ENCODE peak calls at places on chromosomes 7 and 10, in ten cellular contexts. A is tibial nerve, T is body of pancreas, H is GM23338, S is PC-3, X is IMR-90, B is iPS DF 6.9, I is psoas muscle, N is left ventricle myocardium inferior, V is esophagus squamous epithelium. G is an unnamed sample. For H3K4me1, the result is how much of the 10 kb centered on the place peaks cover.

GRCh38 chr7:23864984-23865383 is 155.0 kb downstream of the STK31 start:
- DNase-seq in B (no peak), X (peak), I (no peak), N (no peak), S (peak), T (no peak), H (no peak), V (no peak), A (no peak), G (peak)

GRCh38 chr10:100008142-100008522 is 1.6 kb downstream of the DNMBP start:
- DNase-seq in I (no peak), B (no peak), T (peak), H (no peak), S (peak), N (no peak), X (peak), V (no peak), A (no peak), G (peak)

GRCh38 chr7:30886608-30887011 is 25.0 kb upstream of the AQP1 start:
- DNase-seq in H (no peak), T (peak), B (no peak), X (no peak), N (no peak), V (no peak), I (no peak), A (peak), S (no peak), G (no peak)

GRCh38 chr7:135238112-135238744 is 4.6 kb downstream of the STRA8 start:
- DNase-seq in T (no peak), I (no peak), S (no peak), A (no peak), B (no peak), V (no peak), N (no peak), H (peak), X (no peak), G (no peak)

GRCh38 chr7:98281757-98282652 is 519 bp downstream of the BRI3 start:
- DNase-seq in B (no peak), A (peak), H (peak), V (no peak), I (peak), S (no peak), N (no peak), X (no peak), T (peak), G (no peak)

GRCh38 chr7:124643196-124643850 is 122.3 kb downstream of the GPR37 start:
- DNase-seq in X (no peak), I (no peak), N (no peak), H (no peak), S (no peak), A (no peak), V (no peak), T (no peak), B (no peak), G (no peak)

GRCh38 chr7:15341811-15342210 is 220.0 kb downstream of the AGMO start:
- DNase-seq in H (no peak), N (no peak), A (no peak), B (no peak), T (no peak), V (no peak), S (no peak), X (no peak), I (no peak), G (no peak)

GRCh38 chr7:155203882-155204691 is 93.6 kb upstream of the INSIG1 start:
- DNase-seq in T (peak), A (no peak), I (no peak), B (no peak), V (no peak), N (no peak), X (no peak), S (no peak), H (no peak), G (no peak)

GRCh38 chr10:124990671-124991625 is 49.0 kb downstream of the ZRANB1 start:
- DNase-seq in V (no peak), S (no peak), H (no peak), A (no peak), T (no peak), X (no peak), I (peak), B (no peak), N (no peak), G (no peak)

GRCh38 chr10:128287099-128287498 is 160.9 kb upstream of the MKI67 start:
- DNase-seq in A (no peak), N (no peak), V (no peak), H (no peak), T (no peak), I (no peak), B (no peak), X (no peak), S (no peak), G (no peak)

GRCh38 chr7:129649128-129649690 is 37.7 kb downstream of the NRF1 start:
- DNase-seq in I (no peak), T (no peak), X (no peak), A (no peak), S (no peak), B (no peak), V (no peak), N (no peak), H (no peak), G (no peak)

DNA sequence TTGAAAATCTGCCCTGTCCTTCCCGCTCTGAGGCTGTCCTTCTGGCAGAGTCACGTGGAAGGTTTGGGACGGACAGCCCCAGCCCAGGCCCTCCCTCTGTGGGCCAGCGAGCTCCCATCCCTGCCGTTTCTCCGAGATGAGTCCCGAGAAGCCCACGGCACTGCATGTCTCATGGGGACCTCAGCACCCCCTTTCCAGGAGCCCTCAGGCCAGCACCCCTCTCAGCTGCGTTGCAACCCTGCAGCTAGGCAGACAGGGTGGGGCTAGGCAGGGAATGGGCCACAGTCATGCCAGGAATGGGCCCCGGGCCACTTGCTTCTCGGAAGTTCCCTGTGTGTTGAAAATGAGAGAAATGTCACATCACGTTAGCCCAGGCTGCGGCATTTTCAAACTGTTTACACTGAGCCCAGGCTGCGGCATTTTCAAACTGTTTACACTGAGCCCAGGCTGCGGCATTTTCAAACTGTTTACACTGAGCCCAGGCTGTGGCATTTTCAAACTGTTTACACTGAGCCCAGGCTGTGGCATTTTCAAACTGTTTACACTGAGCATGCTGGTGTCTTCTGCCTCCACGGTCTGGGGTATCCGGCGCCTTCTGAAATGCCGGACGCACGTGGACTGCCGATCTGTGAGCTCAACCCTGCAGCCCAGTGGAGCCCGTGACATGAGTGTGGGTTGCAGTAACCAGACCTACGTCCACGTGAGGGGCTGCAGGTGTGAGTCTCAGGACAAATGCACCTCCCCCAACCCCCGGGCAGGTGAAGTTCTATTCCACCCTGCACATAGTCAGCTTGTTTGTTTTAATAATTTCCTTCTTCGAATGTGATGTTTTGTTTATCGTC is 42.6 kb downstream of the FAM20C start:
- DNase-seq in V (no peak), H (no peak), S (peak), B (no peak), I (peak), N (peak), A (no peak), T (peak), X (peak), G (peak)
- H3K4me1 ChIP-seq in V (half or more), H (under half), S (under half), B (under half), I (half or more), N (half or more), A (under half), T (under half), X (half or more), G (under half)

DNA sequence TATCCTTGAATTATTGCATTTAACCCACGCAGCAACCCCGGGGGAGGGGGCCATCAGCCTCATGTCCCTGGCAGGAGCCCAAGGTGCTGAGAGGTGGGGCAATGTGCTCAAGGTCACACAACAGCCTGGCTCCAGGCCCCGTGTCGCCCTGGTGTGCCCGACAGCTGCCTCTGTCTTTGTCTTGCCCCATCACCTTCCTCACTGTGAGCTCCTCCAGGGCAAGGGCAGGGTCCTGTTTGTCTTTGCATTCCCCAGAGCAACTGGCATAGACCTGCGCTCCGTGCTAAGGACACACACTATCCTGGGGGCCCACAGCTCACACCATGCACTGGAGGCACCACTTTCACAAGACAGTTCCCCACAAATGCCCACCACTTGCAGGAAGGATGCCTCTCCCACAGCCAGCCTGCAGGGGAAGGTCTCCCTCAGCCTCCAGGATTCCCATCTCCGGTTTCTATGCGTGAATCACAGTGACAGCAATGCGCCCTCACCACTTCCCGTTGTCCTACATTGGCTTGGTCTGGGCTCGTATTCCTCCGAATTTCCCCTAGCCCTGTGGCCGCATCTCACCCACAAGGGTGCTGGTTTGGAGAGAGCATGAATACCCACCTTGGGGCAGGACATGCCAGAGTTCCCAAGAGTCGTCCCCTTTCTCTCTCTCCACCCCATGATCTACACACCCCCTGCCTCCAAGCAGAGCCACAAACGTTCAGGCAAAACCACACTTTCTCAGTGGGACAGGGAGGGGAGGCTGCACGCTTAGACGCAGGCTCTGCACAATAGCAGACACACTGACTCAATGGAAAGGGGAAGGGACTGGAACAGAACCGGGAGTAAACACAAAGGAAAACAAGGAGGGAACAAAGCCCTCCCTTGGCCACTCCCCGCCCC is 10.3 kb downstream of the ITPRIP start:
- DNase-seq in N (no peak), V (no peak), X (peak), A (peak), S (peak), B (no peak), I (no peak), T (peak), H (peak), G (peak)
- H3K4me3 ChIP-seq in N (peak), V (peak), X (peak), A (peak), S (peak), B (no peak), I (peak), T (no peak), H (peak), G (peak)

GRCh38 chr7:151506901-151507382 is 12.8 kb downstream of the RHEB start:
- DNase-seq in V (no peak), H (no peak), A (no peak), S (peak), B (no peak), I (no peak), N (no peak), X (no peak), T (no peak), G (peak)
- H3K4me1 ChIP-seq in V (under half), H (half or more), A (under half), S (under half), B (under half), I (half or more), N (half or more), X (under half), T (under half), G (under half)

GRCh38 chr7:10221084-10221483 is 752.6 kb upstream of the PHF14 start:
- DNase-seq in H (no peak), T (no peak), S (no peak), B (no peak), N (no peak), A (no peak), V (no peak), I (no peak), X (no peak), G (no peak)

GRCh38 chr7:10225265-10225664 is 748.4 kb upstream of the PHF14 start:
- DNase-seq in A (no peak), B (no peak), N (no peak), X (no peak), I (no peak), H (no peak), V (no peak), T (no peak), S (no peak), G (no peak)
- H3K4me3 ChIP-seq in A (no peak), B (no peak), N (no peak), X (no peak), I (no peak), H (no peak), V (no peak), T (no peak), S (no peak), G (no peak)

GRCh38 chr10:113239569-113239968 is 289.5 kb downstream of the TCF7L2 start:
- DNase-seq in T (peak), V (no peak), H (no peak), S (no peak), N (no peak), I (no peak), X (no peak), B (no peak), A (no peak), G (no peak)

GRCh38 chr10:113240736-113241135 is 290.7 kb downstream of the TCF7L2 start:
- DNase-seq in T (no peak), N (no peak), I (no peak), X (no peak), H (no peak), S (no peak), B (no peak), V (no peak), A (no peak), G (no peak)

GRCh38 chr10:113241966-113242365 is 291.9 kb downstream of the TCF7L2 start:
- DNase-seq in A (no peak), B (no peak), T (no peak), X (no peak), N (no peak), S (no peak), V (no peak), I (no peak), H (no peak), G (no peak)

DNA sequence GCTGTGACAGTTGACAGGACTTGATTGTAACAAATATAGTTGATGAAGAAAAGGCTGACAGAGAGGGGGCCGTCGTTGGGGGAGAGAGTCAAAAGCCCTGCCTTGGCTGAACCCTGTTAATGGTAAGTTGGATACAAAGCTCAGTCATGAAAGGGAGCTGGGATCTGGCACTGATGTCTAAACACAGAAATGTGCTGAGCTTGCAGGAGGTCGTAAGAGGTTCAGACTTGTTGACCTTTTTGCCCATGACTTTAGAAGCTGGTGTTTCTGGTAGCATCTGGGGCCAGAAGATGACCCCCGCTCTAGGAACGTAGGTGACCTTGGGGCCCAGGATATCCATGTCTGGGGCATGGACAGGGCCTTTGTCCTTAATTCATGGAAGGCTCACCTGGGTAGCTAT is 294.7 kb downstream of the TCF7L2 start:
- DNase-seq in N (no peak), S (no peak), T (no peak), V (no peak), A (no peak), I (no peak), H (no peak), B (no peak), X (no peak), G (no peak)
- H3K4me1 ChIP-seq in N (under half), S (under half), T (under half), V (under half), A (under half), I (under half), H (under half), B (under half), X (under half), G (under half)

G was measured in mammary epithelial cell.